ENCODE peak calls at places on chromosomes 11 and 22, in four cellular contexts. One of them, this sample, is unnamed.

GRCh38 chr22:44080936-44081853 is 57.1 kb downstream of the PARVB start:
- DNase-seq in H1: peak
- DNase-seq in lower lobe of right lung: peak
- DNase-seq in HCT116: peak
- DNase-seq in this sample: peak

GRCh38 chr11:63845305-63845704 is 6.4 kb downstream of the MARK2 start:
- DNase-seq in H1: no peak
- DNase-seq in lower lobe of right lung: no peak
- DNase-seq in HCT116: no peak
- DNase-seq in this sample: no peak

GRCh38 chr11:45518096-45518852 is 147.1 kb downstream of the CHST1 start:
- DNase-seq in H1: no peak
- DNase-seq in lower lobe of right lung: no peak
- DNase-seq in HCT116: peak
- DNase-seq in this sample: no peak

GRCh38 chr11:3002346-3002745 is 10.2 kb upstream of the NAP1L4 start:
- DNase-seq in H1: no peak
- DNase-seq in lower lobe of right lung: no peak
- DNase-seq in HCT116: no peak
- DNase-seq in this sample: no peak

GRCh38 chr11:13338437-13339069 is 61.0 kb downstream of the BMAL1 start:
- DNase-seq in H1: no peak
- DNase-seq in lower lobe of right lung: no peak
- DNase-seq in HCT116: no peak
- DNase-seq in this sample: no peak

GRCh38 chr11:76051937-76052336 is 154.4 kb downstream of the WNT11 start:
- DNase-seq in H1: no peak
- DNase-seq in lower lobe of right lung: no peak
- DNase-seq in HCT116: no peak
- DNase-seq in this sample: no peak

GRCh38 chr22:38397189-38398097 is 57.6 kb downstream of the KCNJ4 start:
- DNase-seq in H1: peak
- DNase-seq in lower lobe of right lung: peak
- DNase-seq in HCT116: no peak
- DNase-seq in this sample: peak

GRCh38 chr22:27454807-27455450 is 346.6 kb downstream of the MN1 start:
- DNase-seq in H1: no peak
- DNase-seq in lower lobe of right lung: no peak
- DNase-seq in HCT116: no peak
- DNase-seq in this sample: no peak

GRCh38 chr11:115303304-115303703 is 200.9 kb downstream of the CADM1 start:
- DNase-seq in H1: no peak
- DNase-seq in lower lobe of right lung: no peak
- DNase-seq in HCT116: no peak
- DNase-seq in this sample: no peak

GRCh38 chr22:48443680-48444079 is 1384.0 kb downstream of the BRD1 start:
- DNase-seq in H1: no peak
- DNase-seq in lower lobe of right lung: peak
- DNase-seq in HCT116: no peak
- DNase-seq in this sample: no peak

GRCh38 chr11:838441-839279 is 3.7 kb downstream of the POLR2L start:
- DNase-seq in H1: no peak
- DNase-seq in lower lobe of right lung: no peak
- DNase-seq in HCT116: no peak
- DNase-seq in this sample: no peak